ENCODE peak calls at places on chromosomes 12 and 14, in seven cellular contexts. Z, B, Y, K, W, C and S are unnamed samples.

GRCh38 chr12:121530600-121531355 is 50.0 kb downstream of the KDM2B start:
- DNase-seq in Y (peak), W (no peak), B (peak), C (peak), K (no peak), Z (peak), S (peak)

GRCh38 chr12:685388-685787 is 22.1 kb upstream of the NINJ2 start:
- DNase-seq in C (peak), Z (no peak), B (no peak), K (no peak), Y (no peak), W (no peak), S (no peak)

GRCh38 chr14:68975667-68976066 is 3.4 kb downstream of the ACTN1 start:
- DNase-seq in Z (peak), B (peak), W (peak), Y (peak), C (no peak), K (no peak), S (no peak)

GRCh38 chr14:76304536-76305473 is 71.1 kb upstream of the ESRRB start:
- DNase-seq in Y (no peak), W (no peak), C (no peak), B (no peak), Z (peak), K (no peak), S (no peak)

GRCh38 chr12:65474831-65475230 is 196.3 kb downstream of the MSRB3 start:
- DNase-seq in Y (no peak), K (no peak), B (no peak), Z (no peak), W (no peak), C (no peak), S (no peak)

GRCh38 chr12:54207539-54208267 is 18.9 kb upstream of the SMUG1 start:
- DNase-seq in Z (peak), K (peak), B (peak), C (peak), Y (peak), W (peak), S (peak)

GRCh38 chr14:75961662-75962061 is 20.1 kb downstream of the TGFB3 start:
- DNase-seq in C (no peak), B (no peak), W (no peak), K (no peak), Y (no peak), Z (no peak), S (peak)

GRCh38 chr12:29726321-29726692 is 57.4 kb downstream of the TMTC1 start:
- DNase-seq in Z (no peak), W (peak), C (no peak), Y (no peak), B (no peak), K (no peak), S (no peak)

GRCh38 chr14:89237923-89238529 is 179.0 kb downstream of the FOXN3 start:
- DNase-seq in K (no peak), Z (no peak), B (no peak), C (peak), W (no peak), Y (no peak), S (no peak)

GRCh38 chr14:100069161-100069800 is 4.1 kb downstream of the EVL start:
- DNase-seq in K (no peak), Y (no peak), C (no peak), Z (no peak), W (no peak), B (no peak), S (no peak)

GRCh38 chr12:62933871-62934798 is 815 bp downstream of the PPM1H start:
- DNase-seq in B (no peak), Y (no peak), Z (peak), K (peak), W (peak), C (peak), S (peak)

GRCh38 chr12:57813971-57814771 is 4.4 kb downstream of the AVIL start:
- DNase-seq in K (no peak), Z (no peak), Y (peak), C (no peak), W (no peak), B (no peak), S (peak)

GRCh38 chr12:84842406-84843013 is 70.1 kb downstream of the SLC6A15 start:
- DNase-seq in B (no peak), W (no peak), K (no peak), Z (no peak), C (peak), Y (no peak), S (no peak)

GRCh38 chr12:92196368-92196767 is 50.7 kb upstream of the BTG1 start:
- DNase-seq in Y (no peak), C (no peak), K (no peak), Z (no peak), B (no peak), W (no peak), S (no peak)

GRCh38 chr14:53955671-53956426 is 776 bp downstream of the BMP4 start:
- DNase-seq in K (no peak), Y (peak), Z (peak), C (peak), B (peak), W (peak), S (peak)

GRCh38 chr14:106277503-106277902 is 751.1 kb downstream of the TMEM121 start:
- DNase-seq in K (no peak), C (no peak), Y (no peak), B (no peak), W (no peak), Z (no peak), S (no peak)

GRCh38 chr14:51182166-51182565 is 57.9 kb upstream of the TMX1 start:
- DNase-seq in W (no peak), Z (no peak), Y (no peak), C (peak), K (no peak), B (no peak), S (no peak)

GRCh38 chr14:54697806-54698205 is 130.9 kb downstream of the SAMD4A start:
- DNase-seq in B (no peak), C (no peak), K (no peak), Y (no peak), Z (no peak), W (no peak), S (no peak)

GRCh38 chr14:96126339-96126770 is 78.3 kb upstream of the BDKRB2 start:
- DNase-seq in Y (no peak), Z (no peak), W (no peak), K (no peak), C (no peak), B (no peak), S (no peak)

GRCh38 chr12:131900397-131900796 is 6.0 kb downstream of the ULK1 start:
- DNase-seq in Z (no peak), B (no peak), W (no peak), K (no peak), Y (no peak), C (peak), S (peak)

GRCh38 chr14:65301862-65302539 is 110.5 kb upstream of the FUT8 start:
- DNase-seq in W (no peak), Y (no peak), Z (no peak), B (no peak), C (no peak), K (peak), S (no peak)

GRCh38 chr12:79548525-79548924 is 142.2 kb downstream of the PAWR start:
- DNase-seq in C (no peak), Z (no peak), Y (no peak), K (no peak), W (no peak), B (no peak), S (no peak)

GRCh38 chr12:66405395-66405794 is 103.1 kb downstream of the HELB start:
- DNase-seq in B (no peak), W (no peak), K (no peak), C (no peak), Y (no peak), Z (no peak), S (no peak)

GRCh38 chr12:123389560-123390351 is 5.8 kb downstream of the KMT5A start:
- DNase-seq in Z (peak), W (peak), K (peak), Y (no peak), B (peak), C (no peak), S (peak)

GRCh38 chr12:27542628-27543027 is 18.6 kb downstream of the PPFIBP1 start:
- DNase-seq in C (peak), Z (no peak), Y (no peak), B (no peak), K (no peak), W (no peak), S (no peak)

GRCh38 chr14:94831085-94831484 is 61.2 kb upstream of the GSC start:
- DNase-seq in Z (no peak), Y (no peak), C (no peak), K (no peak), W (no peak), B (no peak), S (no peak)
- TF ChIP-seq POLR2A in Z (no peak), Y (no peak), C (no peak), K (no peak), W (no peak), B (no peak), S (no peak)

GRCh38 chr12:124993568-124994434 is at the start of gene BRI3BP:
- DNase-seq in Z (no peak), K (peak), C (peak), W (peak), B (no peak), Y (no peak), S (peak)
- TF ChIP-seq POLR2A in Z (no peak), K (no peak), C (peak), W (no peak), B (no peak), Y (peak), S (no peak)

GRCh38 chr14:23056956-23057756 is at the start of gene CDH24:
- DNase-seq in B (peak), Y (peak), Z (peak), W (peak), K (peak), C (peak), S (peak)
- TF ChIP-seq POLR2A in B (no peak), Y (peak), Z (no peak), W (peak), K (no peak), C (peak), S (no peak)

GRCh38 chr12:75816892-75817291 is 214.7 kb downstream of the PHLDA1 start:
- DNase-seq in C (peak), Y (no peak), K (no peak), Z (no peak), B (no peak), W (no peak), S (no peak)
- TF ChIP-seq POLR2A in C (no peak), Y (no peak), K (no peak), Z (no peak), B (no peak), W (no peak), S (no peak)

DNA sequence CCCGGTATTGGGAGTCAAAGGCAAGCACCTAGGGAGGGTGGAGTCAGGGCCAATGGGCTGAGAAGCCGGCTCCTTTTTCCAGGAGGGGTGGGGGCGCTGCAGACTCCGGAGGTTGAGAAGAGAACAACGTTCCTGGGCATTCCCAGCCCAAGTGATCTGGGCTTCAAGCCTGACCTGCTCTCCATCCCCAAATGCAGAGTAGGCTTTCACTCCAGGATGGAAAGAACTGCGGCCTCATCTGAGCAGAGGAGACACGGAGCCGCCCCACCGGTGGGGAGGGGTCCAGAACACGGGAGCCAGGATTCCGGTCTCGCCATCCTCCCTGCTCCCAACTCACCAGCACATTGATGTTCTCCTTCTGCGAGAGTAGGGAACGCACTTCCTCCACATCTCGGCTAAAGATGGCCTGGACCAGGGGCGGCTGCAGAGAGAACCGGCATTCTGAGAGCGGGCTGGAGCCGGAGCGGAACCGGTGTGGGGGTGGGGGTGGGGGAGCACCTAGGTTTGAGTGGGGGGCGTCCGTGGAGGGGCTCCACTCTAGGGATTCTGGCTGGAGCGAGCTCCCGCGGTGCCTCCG is 605 bp downstream of the ANKRD52 start:
- DNase-seq in Z (peak), B (no peak), C (peak), K (no peak), Y (no peak), W (no peak), S (no peak)
- TF ChIP-seq POLR2A in Z (no peak), B (no peak), C (peak), K (no peak), Y (no peak), W (no peak), S (no peak)

GRCh38 chr12:108123382-108123781 is 5.7 kb upstream of the WSCD2 start:
- DNase-seq in W (no peak), Z (no peak), Y (no peak), C (no peak), B (no peak), K (no peak), S (no peak)
- TF ChIP-seq POLR2A in W (no peak), Z (no peak), Y (no peak), C (no peak), B (no peak), K (no peak), S (no peak)